ENCODE peak calls at places on chromosomes 3 and 15, in five cellular contexts. O is endothelial cell of umbilical vein; C is cardiac muscle cell; U is CD8-positive, alpha-beta T cell; T is brain microvascular endothelial cell. A is an unnamed sample. For H3K27me3, the result is how much of the 10 kb centered on the place peaks cover.

GRCh38 chr15:31013863-31014607 is 22.6 kb upstream of the MTMR10 start:
- DNase-seq in O (peak), C (peak), U (no peak), T (no peak), A (no peak)

GRCh38 chr3:171874879-171875278 is 31.7 kb downstream of the TMEM212 start:
- DNase-seq in O (no peak), C (no peak), U (no peak), T (no peak), A (no peak)

GRCh38 chr3:71563827-71564226 is 19.7 kb downstream of the FOXP1 start:
- DNase-seq in O (no peak), C (no peak), U (no peak), T (no peak), A (no peak)

GRCh38 chr3:2713923-2714322 is 396.3 kb downstream of the IL5RA start:
- DNase-seq in O (no peak), C (no peak), U (no peak), T (no peak), A (no peak)

GRCh38 chr3:160038862-160039562 is 50.4 kb downstream of the IL12A start:
- DNase-seq in O (peak), C (peak), U (no peak), T (no peak), A (peak)

GRCh38 chr15:92745845-92746271 is 90.3 kb upstream of the FAM174B start:
- DNase-seq in O (no peak), C (no peak), U (no peak), T (no peak), A (no peak)

GRCh38 chr3:10956991-10957390 is 35.6 kb upstream of the SLC6A1 start:
- DNase-seq in O (no peak), C (peak), U (no peak), T (no peak), A (no peak)

GRCh38 chr3:47495886-47496285 is 17.6 kb downstream of the ELP6 start:
- DNase-seq in O (no peak), C (no peak), U (no peak), T (no peak), A (no peak)

GRCh38 chr3:8532251-8532831 is 30.7 kb downstream of the LMCD1 start:
- DNase-seq in O (no peak), C (no peak), U (no peak), T (peak), A (peak)

GRCh38 chr3:186746008-186746407 is 28.8 kb downstream of the KNG1 start:
- DNase-seq in O (peak), C (peak), U (no peak), T (peak), A (no peak)

DNA sequence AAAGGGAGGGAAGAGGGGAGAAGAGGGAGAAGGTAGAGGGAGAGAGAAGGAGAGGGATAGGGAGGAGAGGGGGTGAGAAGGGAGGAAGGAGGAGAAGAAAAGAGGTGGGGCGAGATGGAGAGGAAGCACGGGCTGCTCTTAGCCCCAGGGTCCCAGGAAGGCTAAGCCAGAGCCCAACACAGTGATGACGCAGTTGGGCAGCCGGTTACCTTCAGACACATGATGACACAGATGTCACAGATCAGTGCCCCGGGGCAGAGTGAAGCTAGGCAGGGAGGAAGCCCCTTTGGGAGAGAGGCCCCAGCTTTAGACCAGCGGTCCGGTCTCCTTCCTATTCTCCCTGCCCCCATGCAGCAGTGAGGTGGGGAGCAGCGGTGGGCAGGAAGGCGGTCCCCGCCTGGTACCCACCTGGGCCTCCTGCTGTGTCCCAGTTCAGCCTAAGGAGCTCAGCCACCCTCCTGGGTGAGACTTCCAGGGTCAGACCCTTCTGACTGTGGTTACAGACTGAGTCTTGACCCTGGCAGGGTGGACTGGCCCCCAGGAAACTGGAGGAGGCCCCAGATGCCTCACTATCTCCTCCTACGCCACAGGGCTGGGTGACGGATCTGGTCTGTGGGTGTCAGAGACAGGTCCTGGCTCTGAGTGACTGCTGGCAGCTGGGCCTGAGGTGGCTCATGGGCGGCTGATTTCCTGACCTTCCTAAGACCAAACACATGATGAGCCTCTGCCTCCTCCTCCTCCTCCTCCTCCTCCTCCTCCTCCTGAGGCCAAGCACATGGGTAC is 38.8 kb upstream of the LINGO1 start:
- DNase-seq in O (no peak), C (no peak), U (no peak), T (no peak), A (no peak)
- H3K27me3 ChIP-seq in O (under half), C (under half), U (under half), T (under half), A (under half)

DNA sequence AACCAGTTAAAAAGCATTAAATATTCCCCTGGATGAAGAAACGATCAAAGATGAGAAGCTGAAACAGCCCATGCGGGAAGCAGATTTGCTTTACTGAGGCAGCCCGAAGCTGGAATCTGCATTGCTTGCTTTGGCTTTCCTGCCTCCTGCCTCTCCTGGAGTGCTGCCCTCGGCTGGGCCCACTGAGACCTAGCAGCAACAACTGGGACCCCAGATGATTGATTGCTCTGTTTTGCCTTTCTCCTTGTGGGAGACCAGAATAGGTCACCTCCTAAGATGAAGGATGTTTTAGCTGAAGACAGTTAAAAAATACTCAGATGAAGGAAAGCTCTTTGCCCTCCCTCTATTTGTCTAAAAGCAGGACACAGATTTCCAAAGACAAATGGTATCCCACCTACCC is 38.7 kb upstream of the RASGRP1 start:
- DNase-seq in O (no peak), C (no peak), U (no peak), T (no peak), A (no peak)
- H3K27me3 ChIP-seq in O (under half), C (under half), U (under half), T (under half), A (under half)

GRCh38 chr3:124035463-124036121 is 43.7 kb upstream of the ROPN1 start:
- DNase-seq in O (no peak), C (no peak), U (no peak), T (no peak), A (no peak)
- H3K27me3 ChIP-seq in O (under half), C (half or more), U (under half), T (under half), A (under half)

GRCh38 chr3:149763565-149763964 is 11.3 kb upstream of the COMMD2 start:
- DNase-seq in O (no peak), C (no peak), U (no peak), T (no peak), A (no peak)
- H3K27me3 ChIP-seq in O (half or more), C (under half), U (under half), T (under half), A (under half)

GRCh38 chr15:74300057-74300620 is 64.0 kb downstream of the CCDC33 start:
- DNase-seq in O (no peak), C (no peak), U (no peak), T (no peak), A (no peak)

GRCh38 chr15:74301583-74302374 is 65.7 kb downstream of the CCDC33 start:
- DNase-seq in O (no peak), C (no peak), U (no peak), T (no peak), A (no peak)

GRCh38 chr15:74295800-74296199 is 59.7 kb downstream of the CCDC33 start:
- DNase-seq in O (no peak), C (no peak), U (no peak), T (no peak), A (no peak)

GRCh38 chr15:74294010-74294409 is 57.9 kb downstream of the CCDC33 start:
- DNase-seq in O (no peak), C (no peak), U (no peak), T (no peak), A (no peak)

GRCh38 chr15:74297867-74298266 is 61.7 kb downstream of the CCDC33 start:
- DNase-seq in O (no peak), C (no peak), U (no peak), T (no peak), A (no peak)
- H3K27me3 ChIP-seq in O (under half), C (under half), U (under half), T (under half), A (under half)

GRCh38 chr3:193021506-193022010 is 103.9 kb upstream of the MB21D2 start:
- DNase-seq in O (no peak), C (no peak), U (no peak), T (no peak), A (no peak)
- H3K27me3 ChIP-seq in O (under half), C (under half), U (under half), T (under half), A (under half)

GRCh38 chr3:128521715-128522114 is 28.7 kb upstream of the GATA2 start:
- DNase-seq in O (no peak), C (no peak), U (no peak), T (no peak), A (no peak)

GRCh38 chr3:128518587-128519490 is 25.8 kb upstream of the GATA2 start:
- DNase-seq in O (no peak), C (no peak), U (no peak), T (no peak), A (no peak)

GRCh38 chr3:128523591-128523990 is 30.6 kb upstream of the GATA2 start:
- DNase-seq in O (no peak), C (no peak), U (no peak), T (no peak), A (no peak)

GRCh38 chr3:128524374-128525299 is 31.6 kb upstream of the GATA2 start:
- DNase-seq in O (no peak), C (no peak), U (no peak), T (no peak), A (no peak)
- H3K27me3 ChIP-seq in O (half or more), C (under half), U (under half), T (under half), A (under half)

DNA sequence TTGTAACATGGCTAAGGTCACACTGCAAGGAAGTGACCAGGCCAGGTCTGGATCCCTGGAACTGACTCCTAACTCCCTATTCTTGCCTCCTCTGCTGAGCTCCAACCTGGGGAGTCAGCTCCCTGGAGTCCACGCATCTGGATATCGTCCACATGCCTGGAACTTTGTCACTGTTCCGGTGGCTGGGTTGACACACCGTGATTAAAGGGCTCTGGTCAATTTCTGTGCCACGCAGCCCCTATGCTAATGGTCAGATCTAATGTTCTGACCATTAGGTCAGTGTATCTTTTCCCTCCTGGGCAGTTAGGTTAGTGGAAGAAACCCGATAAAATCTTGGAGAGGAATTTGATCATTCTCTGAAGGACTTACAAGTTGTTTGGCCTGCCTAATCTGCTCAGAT is 1.6 kb upstream of the TPM1 start:
- DNase-seq in O (no peak), C (peak), U (no peak), T (no peak), A (no peak)
- H3K27me3 ChIP-seq in O (under half), C (under half), U (under half), T (under half), A (under half)

GRCh38 chr3:144296808-144297207 is 325.2 kb downstream of the DIPK2A start:
- DNase-seq in O (no peak), C (no peak), U (no peak), T (no peak), A (no peak)

GRCh38 chr3:144301863-144302262 is 330.2 kb downstream of the DIPK2A start:
- DNase-seq in O (no peak), C (no peak), U (no peak), T (no peak), A (no peak)
- H3K27me3 ChIP-seq in O (under half), C (under half), U (under half), T (under half), A (under half)